ENCODE peak calls at places on chromosomes 13 and 19, in four cellular contexts. K is brain microvascular endothelial cell; L is HTR-8/SVneo; R is stimulated activated CD8-positive, alpha-beta memory T cell treated with anti-CD3 and anti-CD28 coated beads, Interleukin-15, amount 100 ng/mL, for 48 hours. V is an unnamed sample.

GRCh38 chr13:106629068-106629712 is 61.3 kb upstream of the ARGLU1 start:
- DNase-seq in K (no peak), L (no peak), R (no peak), V (no peak)

GRCh38 chr13:23959231-23959862 is 62.0 kb upstream of the C1QTNF9B start:
- DNase-seq in K (no peak), L (no peak), R (no peak), V (no peak)

GRCh38 chr19:53912653-53913052 is 3.6 kb downstream of the CACNG7 start:
- DNase-seq in K (no peak), L (no peak), R (no peak), V (no peak)

GRCh38 chr19:45779231-45780145 is 2.8 kb downstream of the DMPK start:
- DNase-seq in K (no peak), L (no peak), R (peak; percentile 90), V (no peak)

GRCh38 chr19:48608798-48609263 is 2.3 kb downstream of the SPACA4 start:
- DNase-seq in K (peak; percentile 33), L (peak; percentile 81), R (no peak), V (no peak)

GRCh38 chr19:19579533-19580361 is 38.7 kb downstream of the PBX4 start:
- DNase-seq in K (no peak), L (no peak), R (no peak), V (no peak)

GRCh38 chr13:76856141-76856571 is 30.0 kb downstream of the KCTD12 start:
- DNase-seq in K (peak; percentile 56), L (no peak), R (no peak), V (no peak)

GRCh38 chr13:53151692-53152421 is 123.2 kb downstream of the OLFM4 start:
- DNase-seq in K (peak; percentile 2), L (peak; percentile 9), R (peak; percentile 40), V (no peak)

GRCh38 chr13:78599911-78600310 is 3.4 kb downstream of the POU4F1 start:
- DNase-seq in K (no peak), L (no peak), R (no peak), V (no peak)

V was measured in AG04449.